ENCODE peak calls at places on chromosomes 13 and 19, in six cellular contexts. One of them, this sample, is unnamed. For H3K27me3 and H3K9me3, the result is how much of the 10 kb centered on the place peaks cover.

GRCh38 chr13:98298599-98298998 is 121.5 kb upstream of the RNF113B start:
- DNase-seq in breast epithelium: no peak
- DNase-seq in CD8-positive, alpha-beta T cell: no peak
- DNase-seq in psoas muscle: no peak
- DNase-seq in aorta: no peak
- DNase-seq in upper lobe of right lung: no peak
- DNase-seq in this sample: no peak

GRCh38 chr19:27922970-27923369 is 1290.0 kb downstream of the UQCRFS1 start:
- DNase-seq in breast epithelium: no peak
- DNase-seq in upper lobe of right lung: no peak
- DNase-seq in aorta: no peak
- DNase-seq in psoas muscle: no peak
- DNase-seq in CD8-positive, alpha-beta T cell: no peak
- DNase-seq in this sample: no peak

GRCh38 chr19:58474291-58474996 is 1.7 kb upstream of the ZNF446 start:
- DNase-seq in psoas muscle: no peak
- DNase-seq in CD8-positive, alpha-beta T cell: no peak
- DNase-seq in upper lobe of right lung: no peak
- DNase-seq in aorta: no peak
- DNase-seq in breast epithelium: no peak
- DNase-seq in this sample: no peak

GRCh38 chr13:22270881-22271280 is 600.0 kb downstream of the FGF9 start:
- DNase-seq in aorta: no peak
- DNase-seq in upper lobe of right lung: no peak
- DNase-seq in breast epithelium: no peak
- DNase-seq in CD8-positive, alpha-beta T cell: no peak
- DNase-seq in psoas muscle: no peak
- DNase-seq in this sample: no peak

GRCh38 chr19:11196406-11197287 is 698 bp downstream of the KANK2 start:
- DNase-seq in aorta: peak
- DNase-seq in upper lobe of right lung: peak
- DNase-seq in psoas muscle: peak
- DNase-seq in CD8-positive, alpha-beta T cell: no peak
- DNase-seq in breast epithelium: no peak
- DNase-seq in this sample: peak

GRCh38 chr13:49527123-49527522 is 31.4 kb downstream of the PHF11 start:
- DNase-seq in psoas muscle: no peak
- DNase-seq in upper lobe of right lung: no peak
- DNase-seq in breast epithelium: no peak
- DNase-seq in CD8-positive, alpha-beta T cell: no peak
- DNase-seq in aorta: no peak
- DNase-seq in this sample: no peak

GRCh38 chr19:31179471-31179852 is 169.8 kb downstream of the TSHZ3 start:
- DNase-seq in CD8-positive, alpha-beta T cell: no peak
- DNase-seq in upper lobe of right lung: no peak
- DNase-seq in breast epithelium: no peak
- DNase-seq in aorta: no peak
- DNase-seq in psoas muscle: no peak
- DNase-seq in this sample: no peak

GRCh38 chr19:54179921-54180452 is 7.0 kb upstream of the TMC4 start:
- DNase-seq in psoas muscle: no peak
- DNase-seq in aorta: no peak
- DNase-seq in breast epithelium: no peak
- DNase-seq in CD8-positive, alpha-beta T cell: no peak
- DNase-seq in upper lobe of right lung: no peak
- DNase-seq in this sample: peak

GRCh38 chr13:47788844-47789243 is 212.2 kb downstream of the SUCLA2 start:
- DNase-seq in upper lobe of right lung: no peak
- DNase-seq in CD8-positive, alpha-beta T cell: no peak
- DNase-seq in breast epithelium: no peak
- DNase-seq in aorta: no peak
- DNase-seq in psoas muscle: no peak
- DNase-seq in this sample: no peak

GRCh38 chr19:16849168-16849567 is 20.0 kb downstream of the SIN3B start:
- DNase-seq in psoas muscle: no peak
- DNase-seq in upper lobe of right lung: no peak
- DNase-seq in aorta: no peak
- DNase-seq in breast epithelium: no peak
- DNase-seq in CD8-positive, alpha-beta T cell: no peak
- DNase-seq in this sample: no peak

GRCh38 chr19:2451138-2451537 is 5.6 kb downstream of the LMNB2 start:
- DNase-seq in psoas muscle: no peak
- DNase-seq in aorta: no peak
- DNase-seq in breast epithelium: no peak
- DNase-seq in upper lobe of right lung: no peak
- DNase-seq in CD8-positive, alpha-beta T cell: no peak
- DNase-seq in this sample: no peak
- H3K27me3 ChIP-seq in psoas muscle: under half
- H3K27me3 ChIP-seq in aorta: under half
- H3K27me3 ChIP-seq in breast epithelium: under half
- H3K27me3 ChIP-seq in upper lobe of right lung: under half
- H3K27me3 ChIP-seq in CD8-positive, alpha-beta T cell: under half
- H3K27me3 ChIP-seq in this sample: under half

DNA sequence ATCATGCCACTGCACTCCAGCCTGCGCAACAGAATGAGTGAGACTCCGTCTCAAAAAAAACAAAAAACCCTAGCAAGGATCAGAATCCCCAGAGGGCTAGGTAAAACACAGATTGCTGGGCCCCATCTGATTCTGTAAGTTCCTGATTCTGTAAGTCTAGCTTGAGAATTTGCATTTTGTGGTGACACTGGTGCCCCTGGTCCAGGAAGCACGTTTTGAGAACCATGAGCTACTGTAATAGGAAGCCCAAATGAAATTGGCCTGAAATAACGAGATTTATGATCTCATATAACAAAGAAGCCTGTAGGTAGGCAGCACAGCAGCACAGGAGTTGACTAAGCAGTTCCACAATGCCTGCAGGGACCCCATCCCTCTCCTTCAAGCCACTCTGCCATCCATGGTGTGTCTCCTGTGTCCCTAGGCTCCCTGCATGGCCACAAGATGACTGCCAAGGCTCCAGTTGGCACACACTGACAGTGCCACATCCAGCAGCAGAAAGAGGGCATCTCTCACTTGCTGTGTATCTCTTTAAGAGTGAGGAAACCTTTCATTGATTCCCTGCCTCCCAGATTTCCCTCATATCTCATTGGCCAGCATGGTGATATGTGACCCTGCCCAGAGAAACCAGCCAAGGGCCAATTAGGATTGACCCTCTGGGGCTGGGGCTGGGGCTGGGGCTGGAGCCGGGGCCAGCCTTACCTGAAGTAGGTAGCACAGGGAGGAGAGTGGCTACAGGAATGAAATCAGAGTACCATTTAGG is 21.7 kb downstream of the SIPA1L3 start:
- DNase-seq in psoas muscle: no peak
- DNase-seq in CD8-positive, alpha-beta T cell: no peak
- DNase-seq in upper lobe of right lung: no peak
- DNase-seq in breast epithelium: no peak
- DNase-seq in aorta: no peak
- DNase-seq in this sample: no peak
- H3K27ac ChIP-seq in psoas muscle: no peak
- H3K27ac ChIP-seq in CD8-positive, alpha-beta T cell: no peak
- H3K27ac ChIP-seq in upper lobe of right lung: no peak
- H3K27ac ChIP-seq in breast epithelium: no peak
- H3K27ac ChIP-seq in aorta: no peak
- H3K27ac ChIP-seq in this sample: no peak

GRCh38 chr19:51944798-51945552 is 17.7 kb downstream of the ZNF613 start:
- DNase-seq in aorta: no peak
- DNase-seq in breast epithelium: no peak
- DNase-seq in psoas muscle: no peak
- DNase-seq in CD8-positive, alpha-beta T cell: no peak
- DNase-seq in upper lobe of right lung: no peak
- DNase-seq in this sample: no peak
- H3K9me3 ChIP-seq in aorta: under half
- H3K9me3 ChIP-seq in breast epithelium: half or more
- H3K9me3 ChIP-seq in psoas muscle: half or more
- H3K9me3 ChIP-seq in CD8-positive, alpha-beta T cell: half or more
- H3K9me3 ChIP-seq in upper lobe of right lung: half or more
- H3K9me3 ChIP-seq in this sample: under half

GRCh38 chr13:112341976-112342735 is 34.0 kb upstream of the SPACA7 start:
- DNase-seq in upper lobe of right lung: no peak
- DNase-seq in CD8-positive, alpha-beta T cell: no peak
- DNase-seq in psoas muscle: no peak
- DNase-seq in breast epithelium: no peak
- DNase-seq in aorta: no peak
- DNase-seq in this sample: no peak

GRCh38 chr13:112345826-112346172 is 30.4 kb upstream of the SPACA7 start:
- DNase-seq in breast epithelium: no peak
- DNase-seq in psoas muscle: no peak
- DNase-seq in CD8-positive, alpha-beta T cell: no peak
- DNase-seq in upper lobe of right lung: peak
- DNase-seq in aorta: no peak
- DNase-seq in this sample: no peak

GRCh38 chr13:112341446-112341845 is 34.7 kb upstream of the SPACA7 start:
- DNase-seq in psoas muscle: no peak
- DNase-seq in CD8-positive, alpha-beta T cell: no peak
- DNase-seq in upper lobe of right lung: no peak
- DNase-seq in aorta: no peak
- DNase-seq in breast epithelium: no peak
- DNase-seq in this sample: no peak

GRCh38 chr13:112342841-112343361 is 33.3 kb upstream of the SPACA7 start:
- DNase-seq in aorta: no peak
- DNase-seq in upper lobe of right lung: no peak
- DNase-seq in breast epithelium: no peak
- DNase-seq in psoas muscle: no peak
- DNase-seq in CD8-positive, alpha-beta T cell: no peak
- DNase-seq in this sample: no peak

GRCh38 chr13:112343591-112343990 is 32.6 kb upstream of the SPACA7 start:
- DNase-seq in breast epithelium: no peak
- DNase-seq in psoas muscle: no peak
- DNase-seq in upper lobe of right lung: peak
- DNase-seq in CD8-positive, alpha-beta T cell: no peak
- DNase-seq in aorta: no peak
- DNase-seq in this sample: no peak
- H3K27me3 ChIP-seq in breast epithelium: under half
- H3K27me3 ChIP-seq in psoas muscle: under half
- H3K27me3 ChIP-seq in upper lobe of right lung: half or more
- H3K27me3 ChIP-seq in CD8-positive, alpha-beta T cell: under half
- H3K27me3 ChIP-seq in aorta: under half
- H3K27me3 ChIP-seq in this sample: half or more

GRCh38 chr19:18669883-18670282 is 13.6 kb upstream of the CRTC1 start:
- DNase-seq in aorta: no peak
- DNase-seq in CD8-positive, alpha-beta T cell: no peak
- DNase-seq in upper lobe of right lung: no peak
- DNase-seq in breast epithelium: no peak
- DNase-seq in psoas muscle: no peak
- DNase-seq in this sample: no peak

GRCh38 chr19:18667531-18668251 is 15.8 kb upstream of the CRTC1 start:
- DNase-seq in psoas muscle: peak
- DNase-seq in CD8-positive, alpha-beta T cell: no peak
- DNase-seq in breast epithelium: no peak
- DNase-seq in aorta: peak
- DNase-seq in upper lobe of right lung: no peak
- DNase-seq in this sample: no peak

GRCh38 chr19:18668252-18668631 is 15.2 kb upstream of the CRTC1 start:
- DNase-seq in breast epithelium: no peak
- DNase-seq in CD8-positive, alpha-beta T cell: no peak
- DNase-seq in upper lobe of right lung: no peak
- DNase-seq in aorta: peak
- DNase-seq in psoas muscle: peak
- DNase-seq in this sample: no peak

GRCh38 chr19:18669524-18669817 is 14.0 kb upstream of the CRTC1 start:
- DNase-seq in CD8-positive, alpha-beta T cell: no peak
- DNase-seq in aorta: no peak
- DNase-seq in psoas muscle: no peak
- DNase-seq in breast epithelium: no peak
- DNase-seq in upper lobe of right lung: no peak
- DNase-seq in this sample: no peak

DNA sequence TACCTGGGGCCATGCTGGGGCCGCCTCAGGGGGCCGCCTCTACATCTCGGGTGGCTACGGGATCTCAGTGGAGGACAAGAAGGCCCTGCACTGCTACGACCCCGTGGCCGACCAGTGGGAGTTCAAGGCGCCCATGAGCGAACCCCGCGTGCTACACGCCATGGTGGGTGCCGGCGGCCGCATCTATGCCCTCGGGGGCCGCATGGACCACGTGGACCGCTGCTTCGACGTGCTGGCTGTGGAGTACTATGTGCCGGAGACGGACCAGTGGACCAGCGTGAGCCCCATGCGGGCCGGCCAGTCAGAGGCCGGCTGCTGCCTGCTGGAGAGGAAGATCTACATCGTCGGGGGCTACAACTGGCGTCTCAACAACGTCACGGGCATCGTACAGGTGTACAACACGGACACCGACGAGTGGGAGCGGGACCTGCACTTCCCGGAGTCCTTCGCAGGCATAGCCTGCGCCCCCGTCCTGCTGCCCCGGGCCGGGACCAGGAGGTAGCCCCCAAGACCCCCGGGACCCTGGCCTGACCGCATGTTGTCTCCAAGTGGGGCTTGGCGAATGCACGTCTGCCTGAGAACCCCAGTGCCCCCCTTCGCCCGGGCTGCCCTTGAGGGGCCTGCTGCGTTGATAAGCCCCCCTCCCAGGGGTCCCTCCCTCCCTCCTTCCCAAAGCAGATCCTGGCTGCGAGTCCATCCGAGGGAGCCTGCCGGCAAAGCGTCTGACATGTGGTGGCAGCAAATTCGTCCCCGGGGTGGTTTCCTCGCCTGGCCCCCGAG is 14.5 kb upstream of the CRTC1 start:
- DNase-seq in upper lobe of right lung: no peak
- DNase-seq in psoas muscle: no peak
- DNase-seq in breast epithelium: no peak
- DNase-seq in aorta: peak
- DNase-seq in CD8-positive, alpha-beta T cell: no peak
- DNase-seq in this sample: no peak
- H3K27ac ChIP-seq in upper lobe of right lung: no peak
- H3K27ac ChIP-seq in psoas muscle: no peak
- H3K27ac ChIP-seq in breast epithelium: no peak
- H3K27ac ChIP-seq in aorta: no peak
- H3K27ac ChIP-seq in CD8-positive, alpha-beta T cell: no peak
- H3K27ac ChIP-seq in this sample: no peak

GRCh38 chr19:52703917-52704316 is 30.9 kb downstream of the ZNF611 start:
- DNase-seq in breast epithelium: no peak
- DNase-seq in psoas muscle: no peak
- DNase-seq in CD8-positive, alpha-beta T cell: no peak
- DNase-seq in upper lobe of right lung: no peak
- DNase-seq in aorta: no peak
- DNase-seq in this sample: no peak
- H3K9me3 ChIP-seq in breast epithelium: under half
- H3K9me3 ChIP-seq in psoas muscle: under half
- H3K9me3 ChIP-seq in CD8-positive, alpha-beta T cell: under half
- H3K9me3 ChIP-seq in upper lobe of right lung: under half
- H3K9me3 ChIP-seq in aorta: under half
- H3K9me3 ChIP-seq in this sample: under half

This sample was measured in cardiac muscle cell.